ENCODE peak calls at places on chromosomes 1 and 21, in five cellular contexts. H, L, D, X and V are unnamed samples.

GRCh38 chr1:119929643-119930310 is 33.5 kb upstream of the ADAM30 start:
- DNase-seq in X (peak; percentile 62), H (no peak), L (no peak), D (no peak), V (peak; percentile 35)

GRCh38 chr1:174572771-174573170 is 125.0 kb downstream of the GPR52 start:
- DNase-seq in L (peak; percentile 41), X (no peak), D (no peak), H (no peak), V (no peak)

GRCh38 chr1:59150537-59151386 is 146.1 kb upstream of the FGGY start:
- DNase-seq in L (peak; percentile 100), H (peak; percentile 82), D (peak; percentile 61), X (peak; percentile 98), V (peak; percentile 92)

GRCh38 chr21:46428987-46429710 is 29.5 kb upstream of the DIP2A start:
- DNase-seq in H (no peak), D (no peak), X (no peak), L (no peak), V (no peak)

GRCh38 chr1:171984850-171985485 is 143.7 kb downstream of the DNM3 start:
- DNase-seq in L (peak; percentile 40), D (no peak), X (peak; percentile 78), H (no peak), V (no peak)

GRCh38 chr1:166763318-166763717 is 76.0 kb upstream of the POGK start:
- DNase-seq in X (no peak), H (no peak), L (no peak), D (no peak), V (no peak)

GRCh38 chr1:54310439-54311328 is 95.5 kb downstream of the SSBP3 start:
- DNase-seq in D (no peak), H (no peak), L (peak; percentile 54), X (peak; percentile 30), V (peak; percentile 62)

GRCh38 chr1:226783202-226783601 is 44.1 kb upstream of the ITPKB start:
- DNase-seq in H (no peak), L (peak; percentile 8), D (no peak), X (peak; percentile 36), V (no peak)

GRCh38 chr1:23751050-23751814 is 8.0 kb downstream of the ELOA start:
- DNase-seq in H (peak; percentile 20), D (no peak), X (peak; percentile 59), L (peak; percentile 26), V (peak; percentile 54)

GRCh38 chr1:35923841-35924240 is 7.1 kb upstream of the AGO3 start:
- DNase-seq in H (no peak), D (no peak), X (no peak), L (no peak), V (no peak)

GRCh38 chr21:27423073-27423472 is 456.2 kb upstream of the ADAMTS5 start:
- DNase-seq in L (peak; percentile 84), X (peak; percentile 7), D (no peak), H (no peak), V (peak; percentile 90)

GRCh38 chr1:33902486-33903209 is 38.8 kb downstream of the HMGB4 start:
- DNase-seq in D (peak; percentile 63), H (no peak), X (no peak), L (peak; percentile 55), V (no peak)

GRCh38 chr1:192867180-192867579 is 58.3 kb downstream of the RGS2 start:
- DNase-seq in X (no peak), H (no peak), D (no peak), L (no peak), V (no peak)

GRCh38 chr1:47765236-47765635 is 231.9 kb downstream of the TRABD2B start:
- DNase-seq in H (no peak), D (no peak), L (no peak), X (no peak), V (no peak)

GRCh38 chr1:11484321-11484655 is 5.3 kb downstream of the DISP3 start:
- DNase-seq in H (no peak), X (no peak), L (no peak), D (no peak), V (no peak)

GRCh38 chr1:151540982-151541377 is 871 bp downstream of the TUFT1 start:
- DNase-seq in X (peak; percentile 37), D (no peak), H (peak; percentile 22), L (no peak), V (peak; percentile 18)

GRCh38 chr1:165416876-165417275 is 28.1 kb downstream of the RXRG start:
- DNase-seq in X (no peak), H (no peak), L (no peak), D (no peak), V (no peak)

GRCh38 chr1:211928993-211929637 is 98.6 kb upstream of the LPGAT1 start:
- DNase-seq in D (no peak), X (peak; percentile 77), L (no peak), H (peak; percentile 48), V (peak; percentile 44)

GRCh38 chr1:234495231-234495990 is 16.4 kb upstream of the TARBP1 start:
- DNase-seq in H (peak; percentile 79), X (peak; percentile 78), L (peak; percentile 97), D (peak; percentile 79), V (peak; percentile 79)

GRCh38 chr1:98344726-98345125 is 316.8 kb upstream of the SNX7 start:
- DNase-seq in L (no peak), D (no peak), H (no peak), X (no peak), V (no peak)

GRCh38 chr1:172154571-172154970 is 265.9 kb upstream of the C1orf105 start:
- DNase-seq in L (peak; percentile 87), X (peak; percentile 90), D (peak; percentile 23), H (no peak), V (peak; percentile 68)

GRCh38 chr1:110048923-110049601 is 14.6 kb downstream of the STRIP1 start:
- DNase-seq in H (no peak), D (no peak), L (no peak), X (no peak), V (no peak)

GRCh38 chr1:92476071-92476607 is 10.6 kb downstream of the GFI1 start:
- DNase-seq in D (no peak), L (no peak), X (no peak), H (no peak), V (no peak)

GRCh38 chr21:44869860-44870747 is 3.4 kb downstream of the PTTG1IP start:
- DNase-seq in D (no peak), X (peak; percentile 98), L (peak; percentile 98), H (peak; percentile 78), V (peak; percentile 90)

GRCh38 chr21:44867464-44867863 is 6.0 kb downstream of the PTTG1IP start:
- DNase-seq in D (no peak), X (no peak), L (no peak), H (no peak), V (no peak)

GRCh38 chr21:44866780-44867179 is 6.7 kb downstream of the PTTG1IP start:
- DNase-seq in L (peak; percentile 93), H (no peak), X (peak; percentile 13), D (no peak), V (no peak)

GRCh38 chr21:44868707-44869106 is 4.8 kb downstream of the PTTG1IP start:
- DNase-seq in H (no peak), D (no peak), L (no peak), X (no peak), V (no peak)

GRCh38 chr21:44867999-44868700 is 5.3 kb downstream of the PTTG1IP start:
- DNase-seq in H (no peak), D (no peak), X (no peak), L (no peak), V (no peak)
- H3K4me3 ChIP-seq in H (no peak overlapping the region), D (no peak overlapping the region), X (no peak overlapping the region), L (no peak overlapping the region), V (no peak overlapping the region)

GRCh38 chr1:153848805-153849204 is 73.6 kb downstream of the SLC27A3 start:
- DNase-seq in X (no peak), L (no peak), H (no peak), D (no peak), V (no peak)
- H3K4me2 ChIP-seq in X (no peak overlapping the region), L (no peak overlapping the region), H (no peak overlapping the region), D (peak overlapping the region; percentile 67), V (no peak overlapping the region)

DNA sequence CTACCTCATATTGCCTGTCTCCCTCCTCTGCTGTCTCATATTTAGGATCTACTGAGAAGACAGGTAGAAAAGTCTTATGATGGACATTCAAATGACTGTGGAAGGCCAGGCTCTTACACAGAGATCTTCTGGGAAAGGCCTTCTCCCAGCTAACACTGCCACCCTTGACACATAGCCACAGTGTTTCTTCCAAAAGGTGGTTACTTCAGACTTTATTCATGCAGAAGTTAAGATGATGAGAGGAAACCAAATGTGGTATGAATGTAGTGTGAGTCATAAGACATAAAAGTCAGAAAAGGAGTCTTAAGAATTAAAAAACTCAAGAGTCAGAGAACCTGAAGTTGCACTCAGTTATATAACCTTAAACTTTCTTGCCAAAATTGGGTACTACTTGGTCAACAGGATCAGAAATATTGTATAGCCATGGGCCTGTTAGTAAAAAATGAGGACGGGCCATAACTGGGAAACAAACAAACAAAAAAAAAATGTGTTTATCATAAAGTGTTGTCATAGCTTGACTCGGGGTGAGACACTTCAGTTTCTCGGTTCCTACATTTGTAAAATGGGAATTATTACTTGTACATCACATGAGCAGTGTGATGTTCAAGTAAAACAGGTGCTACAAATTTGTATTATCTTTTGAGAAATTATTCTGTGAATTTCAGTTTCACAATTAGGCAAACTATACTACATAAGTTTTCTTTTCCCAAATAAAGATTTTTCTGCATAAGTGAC is 1.2 kb upstream of the DENND1B start:
- DNase-seq in H (no peak), X (peak; percentile 79), L (peak; percentile 97), D (no peak), V (peak; percentile 89)
- H3K4me3 ChIP-seq in H (peak overlapping the region; percentile 97), X (peak overlapping the region; percentile 75), L (no peak overlapping the region), D (no peak overlapping the region), V (no peak overlapping the region)

GRCh38 chr1:26291433-26291832 is 11.5 kb downstream of the SH3BGRL3 start:
- DNase-seq in X (no peak), D (no peak), H (no peak), L (no peak), V (no peak)
- H3K4me2 ChIP-seq in X (no peak overlapping the region), D (no peak overlapping the region), H (no peak overlapping the region), L (no peak overlapping the region), V (no peak overlapping the region)